ENCODE peak calls at places on chromosomes 6 and 20, in seven cellular contexts. O is NCI-H2081; Z is body of pancreas; T is activated T-cell treated with anti-CD3 and anti-CD28 coated beads, Interleukin-2, amount 50 U/mL, for 1 hour; K is AG08395; I is KG1; D is GF-D8. B is an unnamed sample.

GRCh38 chr20:19408971-19409370 is 196.5 kb downstream of the SLC24A3 start:
- DNase-seq in O (no peak), Z (no peak), T (no peak), K (no peak), I (no peak), D (no peak), B (no peak)

GRCh38 chr6:149152521-149152920 is 165.0 kb upstream of the TAB2 start:
- DNase-seq in O (no peak), Z (no peak), T (no peak), K (no peak), I (no peak), D (no peak), B (no peak)

GRCh38 chr6:85469276-85470022 is 19.6 kb downstream of the NT5E start:
- DNase-seq in O (peak), Z (no peak), T (no peak), K (no peak), I (no peak), D (no peak), B (no peak)

GRCh38 chr20:57128051-57128757 is 138.2 kb downstream of the BMP7 start:
- DNase-seq in O (no peak), Z (no peak), T (no peak), K (no peak), I (no peak), D (no peak), B (no peak)

GRCh38 chr6:169979873-169980440 is 228.5 kb downstream of the ERMARD start:
- DNase-seq in O (no peak), Z (no peak), T (no peak), K (no peak), I (no peak), D (no peak), B (no peak)

GRCh38 chr6:4687989-4688947 is 87.9 kb upstream of the CDYL start:
- DNase-seq in O (no peak), Z (peak), T (no peak), K (peak), I (no peak), D (no peak), B (peak)

GRCh38 chr20:60869032-60869550 is 383.0 kb upstream of the CDH4 start:
- DNase-seq in O (no peak), Z (no peak), T (no peak), K (no peak), I (no peak), D (no peak), B (no peak)

GRCh38 chr6:27303613-27304272 is 8.3 kb downstream of the POM121L2 start:
- DNase-seq in O (no peak), Z (no peak), T (no peak), K (no peak), I (no peak), D (no peak), B (no peak)

GRCh38 chr6:137949686-137950390 is 82.8 kb downstream of the TNFAIP3 start:
- DNase-seq in O (peak), Z (no peak), T (no peak), K (no peak), I (no peak), D (no peak), B (no peak)

GRCh38 chr6:17281497-17282481 is 628 bp downstream of the RBM24 start:
- DNase-seq in O (no peak), Z (peak), T (no peak), K (no peak), I (no peak), D (no peak), B (no peak)

GRCh38 chr20:60559462-60559861 is 601.2 kb downstream of the CDH26 start:
- DNase-seq in O (no peak), Z (no peak), T (no peak), K (no peak), I (no peak), D (no peak), B (no peak)

GRCh38 chr20:46357030-46357514 is 48.8 kb upstream of the CDH22 start:
- DNase-seq in O (no peak), Z (peak), T (no peak), K (no peak), I (no peak), D (no peak), B (no peak)

GRCh38 chr6:43310624-43311023 is 2.0 kb upstream of the CRIP3 start:
- DNase-seq in O (no peak), Z (no peak), T (no peak), K (no peak), I (no peak), D (peak), B (peak)

GRCh38 chr6:131920656-131921055 is 30.5 kb downstream of the CCN2 start:
- DNase-seq in O (no peak), Z (no peak), T (no peak), K (no peak), I (no peak), D (no peak), B (no peak)

GRCh38 chr6:138973481-138974140 is 14.4 kb downstream of the REPS1 start:
- DNase-seq in O (peak), Z (no peak), T (no peak), K (peak), I (no peak), D (no peak), B (no peak)

GRCh38 chr6:161108886-161109285 is 117.3 kb downstream of the MAP3K4 start:
- DNase-seq in O (no peak), Z (no peak), T (no peak), K (no peak), I (no peak), D (no peak), B (no peak)

GRCh38 chr6:12033770-12034169 is 21.7 kb downstream of the HIVEP1 start:
- DNase-seq in O (no peak), Z (no peak), T (no peak), K (no peak), I (no peak), D (peak), B (no peak)

GRCh38 chr6:3603443-3604130 is 146.7 kb upstream of the SLC22A23 start:
- DNase-seq in O (no peak), Z (no peak), T (no peak), K (no peak), I (no peak), D (no peak), B (no peak)

GRCh38 chr6:118712955-118713354 is 61.6 kb upstream of the CEP85L start:
- DNase-seq in O (no peak), Z (no peak), T (no peak), K (peak), I (no peak), D (no peak), B (no peak)

GRCh38 chr20:37363221-37364012 is 17.5 kb downstream of the SRC start:
- DNase-seq in O (no peak), Z (no peak), T (no peak), K (no peak), I (no peak), D (no peak), B (no peak)

GRCh38 chr20:41407617-41408016 is 41.0 kb upstream of the EMILIN3 start:
- DNase-seq in O (no peak), Z (no peak), T (no peak), K (no peak), I (no peak), D (no peak), B (no peak)

GRCh38 chr6:61887425-61887824 is 398.6 kb downstream of the KHDRBS2 start:
- DNase-seq in O (no peak), Z (no peak), T (no peak), K (no peak), I (no peak), D (no peak), B (no peak)

GRCh38 chr6:54681987-54682386 is 164.6 kb upstream of the FAM83B start:
- DNase-seq in O (no peak), Z (no peak), T (no peak), K (peak), I (no peak), D (no peak), B (no peak)

GRCh38 chr6:134094436-134094835 is 42.0 kb upstream of the SLC2A12 start:
- DNase-seq in O (no peak), Z (no peak), T (no peak), K (no peak), I (no peak), D (no peak), B (no peak)

GRCh38 chr6:131995924-131996323 is 44.8 kb upstream of the CCN2 start:
- DNase-seq in O (no peak), Z (no peak), T (no peak), K (peak), I (no peak), D (no peak), B (no peak)

GRCh38 chr20:58201616-58202015 is 26.8 kb downstream of the ANKRD60 start:
- DNase-seq in O (no peak), Z (no peak), T (no peak), K (no peak), I (no peak), D (no peak), B (no peak)

GRCh38 chr20:64140956-64141355 is 23.3 kb upstream of the MYT1 start:
- DNase-seq in O (no peak), Z (no peak), T (no peak), K (no peak), I (no peak), D (no peak), B (no peak)

GRCh38 chr20:11266571-11266970 is 592.8 kb upstream of the JAG1 start:
- DNase-seq in O (peak), Z (no peak), T (no peak), K (no peak), I (no peak), D (no peak), B (no peak)

GRCh38 chr6:56096454-56096853 is 150.9 kb downstream of the COL21A1 start:
- DNase-seq in O (peak), Z (no peak), T (no peak), K (no peak), I (no peak), D (no peak), B (no peak)

GRCh38 chr6:85464722-85465150 is 14.9 kb downstream of the NT5E start:
- DNase-seq in O (no peak), Z (no peak), T (no peak), K (peak), I (no peak), D (no peak), B (no peak)

GRCh38 chr6:88494401-88495140 is 328.4 kb upstream of the CNR1 start:
- DNase-seq in O (no peak), Z (no peak), T (no peak), K (no peak), I (no peak), D (no peak), B (no peak)

GRCh38 chr6:128601060-128601459 is 80.7 kb upstream of the PTPRK start:
- DNase-seq in O (peak), Z (no peak), T (no peak), K (no peak), I (no peak), D (no peak), B (no peak)

GRCh38 chr6:45436544-45437440 is 59.1 kb upstream of the SUPT3H start:
- DNase-seq in O (no peak), Z (peak), T (no peak), K (peak), I (no peak), D (peak), B (peak)

GRCh38 chr6:8551386-8551785 is 116.0 kb upstream of the SLC35B3 start:
- DNase-seq in O (no peak), Z (peak), T (no peak), K (no peak), I (no peak), D (no peak), B (no peak)

GRCh38 chr6:41056768-41057490 is 3.9 kb downstream of the APOBEC2 start:
- DNase-seq in O (no peak), Z (no peak), T (no peak), K (no peak), I (no peak), D (no peak), B (no peak)

GRCh38 chr6:90399970-90400369 is 103.3 kb upstream of the BACH2 start:
- DNase-seq in O (no peak), Z (no peak), T (no peak), K (no peak), I (no peak), D (peak), B (no peak)

GRCh38 chr6:90285611-90286381 is 10.8 kb downstream of the BACH2 start:
- DNase-seq in O (no peak), Z (peak), T (peak), K (peak), I (peak), D (no peak), B (no peak)

GRCh38 chr6:11025911-11026635 is 18.0 kb downstream of the ELOVL2 start:
- DNase-seq in O (no peak), Z (no peak), T (no peak), K (no peak), I (no peak), D (no peak), B (peak)

GRCh38 chr20:58906894-58907293 is 54.4 kb downstream of the GNAS start:
- DNase-seq in O (no peak), Z (peak), T (no peak), K (peak), I (no peak), D (peak), B (peak)

B was measured in HL-60.